ENCODE peak calls at places on chromosomes 2 and 18, in five cellular contexts. W is ovary, U is upper lobe of left lung, P is mesothelial cell of epicardium, S is fibroblast of lung. M is an unnamed sample.

GRCh38 chr18:9366126-9366714 is 31.6 kb downstream of the TWSG1 start:
- DNase-seq in S (peak), P (no peak), W (no peak), U (peak), M (peak)

GRCh38 chr2:48315847-48316194 is 214.1 kb upstream of the STON1 start:
- DNase-seq in U (no peak), P (no peak), S (no peak), W (no peak), M (no peak)

GRCh38 chr2:98518106-98518505 is 73.4 kb downstream of the INPP4A start:
- DNase-seq in S (peak), W (no peak), U (peak), P (no peak), M (no peak)

GRCh38 chr2:57908736-57909161 is 137.9 kb upstream of the VRK2 start:
- DNase-seq in U (no peak), P (no peak), S (no peak), W (no peak), M (no peak)

GRCh38 chr2:40400336-40400953 is 51.4 kb downstream of the SLC8A1 start:
- DNase-seq in W (no peak), S (peak), P (no peak), U (no peak), M (no peak)

GRCh38 chr2:158816797-158817196 is 21.7 kb downstream of the DAPL1 start:
- DNase-seq in W (no peak), S (no peak), U (no peak), P (no peak), M (no peak)

GRCh38 chr2:54673501-54673998 is 49.9 kb upstream of the EML6 start:
- DNase-seq in S (peak), U (peak), P (no peak), W (peak), M (no peak)

GRCh38 chr2:119387381-119388129 is 20.8 kb downstream of the DBI start:
- DNase-seq in S (peak), W (peak), U (peak), P (no peak), M (no peak)

GRCh38 chr2:219658861-219659260 is 31.4 kb downstream of the SLC4A3 start:
- DNase-seq in P (no peak), W (no peak), U (no peak), S (no peak), M (no peak)

GRCh38 chr2:16664052-16664731 is 1.4 kb downstream of the CYRIA start:
- DNase-seq in S (peak), U (peak), P (no peak), W (peak), M (no peak)

GRCh38 chr2:85032621-85033020 is 61.7 kb downstream of the KCMF1 start:
- DNase-seq in P (no peak), U (no peak), W (no peak), S (no peak), M (no peak)

GRCh38 chr2:210577263-210578071 is 21.1 kb downstream of the CPS1 start:
- DNase-seq in S (peak), P (no peak), W (no peak), U (no peak), M (no peak)

GRCh38 chr2:89837962-89838625 is 1146.6 kb downstream of the RPIA start:
- DNase-seq in W (no peak), U (no peak), P (no peak), S (no peak), M (no peak)

GRCh38 chr2:10900216-10901109 is 11.3 kb upstream of the KCNF1 start:
- DNase-seq in W (no peak), S (peak), U (no peak), P (no peak), M (no peak)
- TF ChIP-seq CTCF in W (no peak), S (no peak), U (no peak), P (no peak), M (peak)

GRCh38 chr18:8188196-8188595 is 421.0 kb upstream of the RAB12 start:
- DNase-seq in S (peak), P (no peak), U (no peak), W (no peak), M (no peak)

GRCh38 chr18:8186413-8186812 is 422.8 kb upstream of the RAB12 start:
- DNase-seq in S (no peak), W (no peak), P (no peak), U (no peak), M (no peak)

GRCh38 chr18:8196238-8196637 is 413.0 kb upstream of the RAB12 start:
- DNase-seq in U (no peak), P (no peak), S (no peak), W (no peak), M (no peak)

GRCh38 chr18:8190980-8191379 is 418.3 kb upstream of the RAB12 start:
- DNase-seq in W (no peak), U (no peak), S (no peak), P (no peak), M (no peak)
- TF ChIP-seq CTCF in W (no peak), U (no peak), S (no peak), P (no peak), M (no peak)

GRCh38 chr2:88489181-88489580 is 36.7 kb upstream of the FOXI3 start:
- DNase-seq in U (no peak), P (no peak), W (no peak), S (no peak), M (no peak)
- TF ChIP-seq CTCF in U (no peak), P (no peak), W (no peak), S (no peak), M (no peak)

DNA sequence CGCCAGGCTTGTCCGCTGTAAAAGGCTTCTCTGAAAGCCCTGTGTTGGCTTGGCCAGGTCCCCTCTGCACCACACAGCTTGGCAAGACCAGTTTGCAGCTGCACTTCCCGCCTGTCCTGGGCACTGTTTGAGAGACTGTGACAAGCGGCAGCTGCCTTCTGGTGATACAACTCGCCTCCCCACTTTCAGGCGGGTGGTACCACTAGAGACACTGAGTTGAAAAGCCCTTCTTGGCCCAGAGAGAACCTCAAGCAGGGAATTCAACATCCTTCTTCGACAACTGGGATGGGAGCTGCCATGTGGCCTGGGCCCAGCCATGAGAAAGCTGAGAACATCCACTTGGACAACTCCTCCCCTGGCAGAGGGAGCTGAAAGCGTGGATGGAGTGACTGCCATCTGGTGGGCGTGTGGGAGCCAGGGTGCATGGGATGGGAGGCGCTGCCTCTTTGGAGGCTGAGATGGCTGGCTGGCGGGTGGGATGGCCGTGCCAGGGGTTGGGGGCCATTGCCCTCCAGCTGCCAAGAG is 125.5 kb upstream of the REV1 start:
- DNase-seq in P (no peak), S (no peak), W (no peak), U (no peak), M (no peak)
- TF ChIP-seq CTCF in P (no peak), S (no peak), W (no peak), U (no peak), M (no peak)

GRCh38 chr2:75079575-75079974 is 119.7 kb downstream of the TACR1 start:
- DNase-seq in P (no peak), S (no peak), W (no peak), U (no peak), M (no peak)
- TF ChIP-seq CTCF in P (no peak), S (no peak), W (no peak), U (no peak), M (no peak)

GRCh38 chr2:113126845-113127645 is at the start of gene IL1RN:
- DNase-seq in U (peak), W (no peak), P (no peak), S (no peak), M (no peak)
- TF ChIP-seq CTCF in U (no peak), W (no peak), P (no peak), S (no peak), M (no peak)

GRCh38 chr2:46847726-46848421 is 67.7 kb downstream of the MCFD2 start:
- DNase-seq in U (no peak), S (peak), W (no peak), P (no peak), M (no peak)

GRCh38 chr2:46846454-46846990 is 69.1 kb downstream of the MCFD2 start:
- DNase-seq in P (no peak), U (no peak), S (no peak), W (no peak), M (no peak)

GRCh38 chr2:46845542-46846453 is 69.8 kb downstream of the MCFD2 start:
- DNase-seq in P (no peak), S (no peak), W (no peak), U (no peak), M (no peak)

GRCh38 chr2:46848446-46848845 is 67.2 kb downstream of the MCFD2 start:
- DNase-seq in W (no peak), U (no peak), P (no peak), S (no peak), M (no peak)

DNA sequence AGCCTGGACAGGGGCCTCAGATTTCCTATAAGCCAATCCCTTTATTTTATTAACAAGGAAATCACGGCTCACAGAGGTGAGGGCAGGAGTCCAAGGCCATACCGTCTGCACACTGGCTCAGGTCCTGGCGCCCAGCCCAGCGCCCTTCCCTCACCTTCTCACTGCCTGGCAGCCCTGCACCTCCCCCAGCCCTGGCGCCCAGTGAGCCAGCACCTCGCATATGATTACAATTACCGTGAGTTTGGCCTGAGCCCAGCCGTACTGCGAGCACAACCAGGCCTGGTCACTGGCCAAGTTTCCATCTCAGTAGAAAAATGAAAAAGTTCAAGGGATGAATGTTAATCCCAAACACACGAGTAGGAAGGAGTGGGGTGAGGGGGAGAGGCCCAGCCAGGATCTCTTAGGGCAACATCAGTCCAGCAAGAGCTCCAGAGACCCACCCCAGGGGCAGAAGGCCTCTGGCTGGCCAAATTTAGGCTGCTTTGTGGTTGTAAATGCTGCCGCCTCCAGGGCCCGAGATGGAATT is 68.4 kb downstream of the MCFD2 start:
- DNase-seq in W (peak), P (peak), S (peak), U (peak), M (no peak)
- TF ChIP-seq CTCF in W (no peak), P (no peak), S (no peak), U (no peak), M (no peak)

GRCh38 chr18:1663879-1664705 is 759.4 kb downstream of the ADCYAP1 start:
- DNase-seq in W (no peak), U (peak), S (no peak), P (peak), M (peak)
- TF ChIP-seq CTCF in W (no peak), U (peak), S (no peak), P (peak), M (peak)

M was measured in progenitor cell of endocrine pancreas.